ENCODE peak calls at places on chromosomes 6 and 20, in five cellular contexts. S is foreskin fibroblast; M is skeletal muscle cell; I is naive thymus-derived CD4-positive, alpha-beta T cell; Y is fibroblast of lung. Z is an unnamed sample.

GRCh38 chr6:130602151-130602770 is 224.9 kb upstream of the SMLR1 start:
- DNase-seq in S (peak), M (peak), I (no peak), Y (peak), Z (no peak)

GRCh38 chr6:97557355-97557754 is 274.3 kb upstream of the MMS22L start:
- DNase-seq in S (no peak), M (no peak), I (no peak), Y (no peak), Z (no peak)

GRCh38 chr6:111256646-111257045 is 169.3 kb downstream of the SLC16A10 start:
- DNase-seq in S (no peak), M (no peak), I (no peak), Y (no peak), Z (peak)

GRCh38 chr20:49287555-49288249 is 9.8 kb upstream of the ZNFX1 start:
- DNase-seq in S (no peak), M (no peak), I (no peak), Y (peak), Z (no peak)

GRCh38 chr6:31115941-31116560 is 1.5 kb downstream of the PSORS1C1 start:
- DNase-seq in S (no peak), M (no peak), I (no peak), Y (no peak), Z (no peak)

GRCh38 chr6:5536644-5537043 is 275.3 kb downstream of the FARS2 start:
- DNase-seq in S (no peak), M (no peak), I (no peak), Y (no peak), Z (no peak)

GRCh38 chr6:1065986-1066385 is 245.9 kb upstream of the FOXQ1 start:
- DNase-seq in S (no peak), M (no peak), I (no peak), Y (no peak), Z (no peak)

GRCh38 chr20:42483694-42484303 is 705.9 kb downstream of the PTPRT start:
- DNase-seq in S (no peak), M (no peak), I (no peak), Y (no peak), Z (peak)

GRCh38 chr20:13028001-13028400 is 19.2 kb downstream of the SPTLC3 start:
- DNase-seq in S (no peak), M (no peak), I (no peak), Y (peak), Z (no peak)

GRCh38 chr6:170097505-170098427 is 193.1 kb downstream of the DLL1 start:
- DNase-seq in S (no peak), M (no peak), I (no peak), Y (no peak), Z (no peak)

GRCh38 chr6:139762587-139763031 is 388.2 kb upstream of the CITED2 start:
- DNase-seq in S (no peak), M (peak), I (no peak), Y (no peak), Z (no peak)

GRCh38 chr20:41222299-41222698 is 85.0 kb downstream of the PLCG1 start:
- DNase-seq in S (no peak), M (no peak), I (no peak), Y (peak), Z (no peak)

GRCh38 chr20:8545212-8545611 is 413.1 kb downstream of the PLCB1 start:
- DNase-seq in S (peak), M (no peak), I (no peak), Y (peak), Z (no peak)

GRCh38 chr6:6918216-6918983 is 189.4 kb upstream of the RREB1 start:
- DNase-seq in S (peak), M (no peak), I (no peak), Y (peak), Z (peak)

GRCh38 chr20:31675828-31676533 is 38.3 kb downstream of the COX4I2 start:
- DNase-seq in S (no peak), M (no peak), I (peak), Y (peak), Z (peak)

GRCh38 chr6:31478186-31478950 is 19.6 kb upstream of the MICB start:
- DNase-seq in S (no peak), M (no peak), I (no peak), Y (no peak), Z (no peak)

GRCh38 chr6:169640347-169640972 is 61.4 kb downstream of the WDR27 start:
- DNase-seq in S (peak), M (no peak), I (no peak), Y (no peak), Z (no peak)

GRCh38 chr20:57872816-57873409 is 163.1 kb upstream of the PMEPA1 start:
- DNase-seq in S (no peak), M (no peak), I (no peak), Y (no peak), Z (no peak)

GRCh38 chr20:17519606-17520285 is 11.4 kb downstream of the BFSP1 start:
- DNase-seq in S (no peak), M (no peak), I (no peak), Y (no peak), Z (no peak)

GRCh38 chr6:109348246-109348645 is 34.0 kb downstream of the CD164 start:
- DNase-seq in S (no peak), M (no peak), I (no peak), Y (no peak), Z (no peak)

GRCh38 chr6:97405818-97406409 is 122.9 kb upstream of the MMS22L start:
- DNase-seq in S (no peak), M (no peak), I (no peak), Y (no peak), Z (no peak)

GRCh38 chr20:7516631-7517051 is 423.6 kb downstream of the HAO1 start:
- DNase-seq in S (peak), M (no peak), I (no peak), Y (no peak), Z (no peak)

DNA sequence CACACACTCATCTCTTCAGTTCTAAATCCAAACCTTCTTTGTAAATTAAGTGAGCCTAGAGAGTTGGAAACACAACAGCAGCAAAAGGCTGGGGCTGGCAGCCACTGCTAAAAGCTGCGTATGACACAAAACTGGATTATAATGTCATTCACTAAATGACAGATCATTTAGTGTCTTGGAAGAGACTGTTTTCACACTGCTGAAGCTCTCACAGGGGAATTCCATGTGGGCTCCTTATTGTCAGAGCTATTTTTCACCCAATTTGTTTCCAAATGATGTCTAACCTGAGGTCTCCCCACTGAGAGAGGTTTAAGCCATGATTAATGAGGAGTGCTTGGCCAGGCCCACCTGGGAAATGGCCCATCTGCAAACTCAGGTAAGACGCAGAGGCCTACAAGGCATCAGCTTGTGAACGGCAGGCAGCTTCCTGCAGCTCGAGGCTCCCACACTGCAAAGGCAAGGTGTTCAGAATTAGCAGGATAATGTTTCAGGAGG is 94.2 kb downstream of the OLIG3 start:
- DNase-seq in S (no peak), M (no peak), I (no peak), Y (no peak), Z (no peak)
- H3K4me3 ChIP-seq in S (no peak), M (no peak), I (no peak), Y (no peak), Z (no peak)

DNA sequence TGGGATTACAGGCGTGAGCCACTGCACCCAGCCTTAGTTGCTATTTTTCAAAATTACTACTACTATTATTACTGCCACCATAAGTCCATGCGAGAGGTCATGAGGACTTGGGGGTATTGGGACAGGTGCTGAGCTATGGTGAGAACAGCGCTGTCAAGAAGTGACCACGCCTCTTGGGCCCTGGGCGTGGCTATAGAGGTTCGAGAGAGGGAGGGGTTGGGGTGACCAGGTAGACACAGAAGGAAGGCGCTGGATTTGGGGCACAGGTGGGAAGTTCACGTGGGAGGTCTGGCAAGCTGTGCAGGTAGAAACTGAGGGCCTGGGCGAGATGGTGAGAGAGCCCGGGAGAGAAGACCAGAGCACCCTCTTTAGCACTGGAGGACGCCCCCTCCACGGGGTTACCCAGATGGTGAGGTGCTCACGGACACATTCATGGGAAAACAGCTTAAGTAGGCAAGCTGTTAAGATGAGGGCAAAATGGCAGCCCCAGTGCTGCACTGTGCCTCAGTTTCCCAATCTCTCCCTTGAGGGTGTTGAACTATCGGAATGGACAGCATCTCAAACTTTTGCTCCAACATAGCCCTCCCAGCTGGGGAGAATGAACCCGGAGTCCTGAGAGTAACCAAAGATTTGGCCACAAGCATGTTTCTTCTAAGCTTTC is 61.0 kb downstream of the RAB44 start:
- DNase-seq in S (no peak), M (no peak), I (no peak), Y (no peak), Z (no peak)
- H3K4me3 ChIP-seq in S (no peak), M (no peak), I (no peak), Y (no peak), Z (no peak)

GRCh38 chr6:70415247-70415646 is 1.9 kb downstream of the FAM135A start:
- DNase-seq in S (no peak), M (no peak), I (no peak), Y (no peak), Z (no peak)
- H3K4me3 ChIP-seq in S (no peak), M (no peak), I (no peak), Y (no peak), Z (no peak)

GRCh38 chr6:128519132-128519930 is 1.1 kb downstream of the PTPRK start:
- DNase-seq in S (no peak), M (no peak), I (peak), Y (peak), Z (peak)

GRCh38 chr6:128518531-128519131 is 1.8 kb downstream of the PTPRK start:
- DNase-seq in S (no peak), M (no peak), I (no peak), Y (no peak), Z (no peak)

GRCh38 chr6:128515550-128516513 is 4.6 kb downstream of the PTPRK start:
- DNase-seq in S (no peak), M (no peak), I (no peak), Y (peak), Z (no peak)

GRCh38 chr6:128516514-128516898 is 3.9 kb downstream of the PTPRK start:
- DNase-seq in S (no peak), M (no peak), I (no peak), Y (no peak), Z (no peak)

GRCh38 chr6:128517124-128517523 is 3.3 kb downstream of the PTPRK start:
- DNase-seq in S (no peak), M (no peak), I (no peak), Y (no peak), Z (no peak)
- H3K4me3 ChIP-seq in S (no peak), M (no peak), I (no peak), Y (no peak), Z (no peak)

DNA sequence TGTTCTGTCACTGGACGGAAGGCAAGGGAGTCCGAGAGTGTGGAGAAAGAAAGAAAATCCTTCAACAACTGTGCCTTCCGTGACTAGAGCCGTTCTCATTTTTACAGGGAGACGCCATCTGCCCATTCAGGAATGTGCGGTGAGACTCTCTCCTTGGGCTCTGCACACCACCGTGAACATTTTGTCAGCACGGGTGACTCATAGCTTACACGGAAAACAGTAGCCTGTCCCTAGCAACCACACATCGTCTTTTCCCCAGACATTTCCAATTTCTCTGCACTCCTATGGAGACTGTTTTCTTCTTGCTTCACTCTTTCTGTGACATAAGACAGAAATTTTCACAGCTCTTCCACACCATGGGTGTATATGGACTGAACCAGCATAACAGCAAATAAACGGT is 55.1 kb downstream of the TBXT start:
- DNase-seq in S (no peak), M (peak), I (no peak), Y (peak), Z (no peak)
- H3K4me3 ChIP-seq in S (no peak), M (no peak), I (no peak), Y (no peak), Z (no peak)

GRCh38 chr6:41638002-41638800 is at the start of gene MDFI:
- DNase-seq in S (no peak), M (no peak), I (no peak), Y (peak), Z (no peak)
- H3K4me3 ChIP-seq in S (no peak), M (peak), I (no peak), Y (no peak), Z (peak)

GRCh38 chr20:44990425-44990824 is 24.1 kb downstream of the STK4 start:
- DNase-seq in S (no peak), M (no peak), I (no peak), Y (no peak), Z (no peak)
- H3K4me3 ChIP-seq in S (peak), M (no peak), I (peak), Y (no peak), Z (no peak)

GRCh38 chr20:19757973-19758887 is at the start of gene RIN2:
- DNase-seq in S (peak), M (peak), I (no peak), Y (peak), Z (no peak)

GRCh38 chr20:19760371-19760721 is 2.3 kb downstream of the RIN2 start:
- DNase-seq in S (no peak), M (no peak), I (no peak), Y (no peak), Z (no peak)

GRCh38 chr20:19758888-19759331 is 852 bp downstream of the RIN2 start:
- DNase-seq in S (peak), M (no peak), I (no peak), Y (peak), Z (no peak)

GRCh38 chr20:19757487-19757972 is 528 bp upstream of the RIN2 start:
- DNase-seq in S (peak), M (no peak), I (no peak), Y (peak), Z (no peak)

GRCh38 chr20:19756756-19757486 is 1.1 kb upstream of the RIN2 start:
- DNase-seq in S (no peak), M (no peak), I (no peak), Y (no peak), Z (no peak)
- H3K4me3 ChIP-seq in S (peak), M (peak), I (no peak), Y (peak), Z (no peak)

GRCh38 chr6:106363401-106364138 is 3.1 kb downstream of the CRYBG1 start:
- DNase-seq in S (no peak), M (no peak), I (no peak), Y (peak), Z (no peak)

GRCh38 chr6:106360410-106360988 is at the start of gene CRYBG1:
- DNase-seq in S (no peak), M (no peak), I (peak), Y (no peak), Z (no peak)

GRCh38 chr6:106360989-106361430 is 493 bp downstream of the CRYBG1 start:
- DNase-seq in S (no peak), M (no peak), I (no peak), Y (no peak), Z (no peak)

GRCh38 chr6:106356382-106356781 is 4.1 kb upstream of the CRYBG1 start:
- DNase-seq in S (no peak), M (no peak), I (no peak), Y (no peak), Z (no peak)

GRCh38 chr6:106359989-106360409 is 518 bp upstream of the CRYBG1 start:
- DNase-seq in S (no peak), M (no peak), I (no peak), Y (no peak), Z (no peak)
- H3K4me3 ChIP-seq in S (peak), M (peak), I (peak), Y (peak), Z (peak)

Z was measured in Jurkat, Clone E6-1.